ENCODE peak calls at places on chromosomes 13 and 19, in nine cellular contexts. One of them, this sample, is unnamed.

GRCh38 chr13:98207411-98207810 is 30.3 kb upstream of the RNF113B start:
- DNase-seq in pancreas: no peak
- DNase-seq in GM23338: no peak
- DNase-seq in dorsolateral prefrontal cortex: no peak
- DNase-seq in mammary epithelial cell: no peak
- DNase-seq in thoracic aorta: no peak
- DNase-seq in cardiac muscle cell: no peak
- DNase-seq in PC-9: no peak
- DNase-seq in body of pancreas: no peak
- DNase-seq in this sample: no peak

GRCh38 chr13:36282818-36283432 is 14.7 kb downstream of the CCDC169 start:
- DNase-seq in pancreas: no peak
- DNase-seq in GM23338: peak
- DNase-seq in dorsolateral prefrontal cortex: no peak
- DNase-seq in mammary epithelial cell: peak
- DNase-seq in thoracic aorta: no peak
- DNase-seq in cardiac muscle cell: peak
- DNase-seq in PC-9: no peak
- DNase-seq in body of pancreas: no peak
- DNase-seq in this sample: no peak

GRCh38 chr13:46347277-46347676 is 39.8 kb downstream of the RUBCNL start:
- DNase-seq in pancreas: no peak
- DNase-seq in GM23338: no peak
- DNase-seq in dorsolateral prefrontal cortex: no peak
- DNase-seq in mammary epithelial cell: no peak
- DNase-seq in thoracic aorta: no peak
- DNase-seq in cardiac muscle cell: no peak
- DNase-seq in PC-9: no peak
- DNase-seq in body of pancreas: no peak
- DNase-seq in this sample: no peak

GRCh38 chr13:51981355-51981754 is 29.9 kb downstream of the ATP7B start:
- DNase-seq in pancreas: no peak
- DNase-seq in GM23338: peak
- DNase-seq in dorsolateral prefrontal cortex: no peak
- DNase-seq in mammary epithelial cell: no peak
- DNase-seq in thoracic aorta: no peak
- DNase-seq in cardiac muscle cell: peak
- DNase-seq in PC-9: no peak
- DNase-seq in body of pancreas: no peak
- DNase-seq in this sample: no peak

GRCh38 chr19:17496337-17496997 is 15.0 kb upstream of the PGLS start:
- DNase-seq in pancreas: peak
- DNase-seq in GM23338: peak
- DNase-seq in dorsolateral prefrontal cortex: peak
- DNase-seq in mammary epithelial cell: peak
- DNase-seq in thoracic aorta: no peak
- DNase-seq in cardiac muscle cell: peak
- DNase-seq in PC-9: peak
- DNase-seq in body of pancreas: peak
- DNase-seq in this sample: no peak

GRCh38 chr13:114211446-114211845 is 23.3 kb upstream of the CDC16 start:
- DNase-seq in pancreas: no peak
- DNase-seq in GM23338: no peak
- DNase-seq in dorsolateral prefrontal cortex: no peak
- DNase-seq in mammary epithelial cell: no peak
- DNase-seq in thoracic aorta: no peak
- DNase-seq in cardiac muscle cell: no peak
- DNase-seq in PC-9: no peak
- DNase-seq in body of pancreas: no peak
- DNase-seq in this sample: no peak

GRCh38 chr13:28110414-28110813 is 10.0 kb upstream of the FLT3 start:
- DNase-seq in pancreas: no peak
- DNase-seq in GM23338: no peak
- DNase-seq in dorsolateral prefrontal cortex: no peak
- DNase-seq in mammary epithelial cell: no peak
- DNase-seq in thoracic aorta: no peak
- DNase-seq in cardiac muscle cell: no peak
- DNase-seq in PC-9: no peak
- DNase-seq in body of pancreas: no peak
- DNase-seq in this sample: no peak

GRCh38 chr13:35163674-35164073 is 221.6 kb downstream of the NBEA start:
- DNase-seq in pancreas: no peak
- DNase-seq in GM23338: no peak
- DNase-seq in dorsolateral prefrontal cortex: no peak
- DNase-seq in mammary epithelial cell: no peak
- DNase-seq in thoracic aorta: no peak
- DNase-seq in cardiac muscle cell: no peak
- DNase-seq in PC-9: no peak
- DNase-seq in body of pancreas: no peak
- DNase-seq in this sample: no peak

GRCh38 chr13:73259061-73259908 is 200.5 kb downstream of the KLF5 start:
- DNase-seq in pancreas: no peak
- DNase-seq in GM23338: no peak
- DNase-seq in dorsolateral prefrontal cortex: no peak
- DNase-seq in mammary epithelial cell: no peak
- DNase-seq in thoracic aorta: no peak
- DNase-seq in cardiac muscle cell: peak
- DNase-seq in PC-9: no peak
- DNase-seq in body of pancreas: no peak
- DNase-seq in this sample: no peak

GRCh38 chr19:976476-976875 is 7.7 kb upstream of the WDR18 start:
- DNase-seq in pancreas: peak
- DNase-seq in GM23338: no peak
- DNase-seq in dorsolateral prefrontal cortex: no peak
- DNase-seq in mammary epithelial cell: no peak
- DNase-seq in thoracic aorta: no peak
- DNase-seq in cardiac muscle cell: no peak
- DNase-seq in PC-9: no peak
- DNase-seq in body of pancreas: no peak
- DNase-seq in this sample: no peak

GRCh38 chr13:47835470-47836228 is 165.4 kb downstream of the SUCLA2 start:
- DNase-seq in pancreas: no peak
- DNase-seq in GM23338: no peak
- DNase-seq in dorsolateral prefrontal cortex: no peak
- DNase-seq in mammary epithelial cell: no peak
- DNase-seq in thoracic aorta: no peak
- DNase-seq in cardiac muscle cell: no peak
- DNase-seq in PC-9: no peak
- DNase-seq in body of pancreas: no peak
- DNase-seq in this sample: no peak
- H3K4me3 ChIP-seq in pancreas: no peak
- H3K4me3 ChIP-seq in GM23338: no peak
- H3K4me3 ChIP-seq in dorsolateral prefrontal cortex: no peak
- H3K4me3 ChIP-seq in mammary epithelial cell: no peak
- H3K4me3 ChIP-seq in thoracic aorta: no peak
- H3K4me3 ChIP-seq in cardiac muscle cell: no peak
- H3K4me3 ChIP-seq in PC-9: no peak
- H3K4me3 ChIP-seq in body of pancreas: no peak
- H3K4me3 ChIP-seq in this sample: no peak

GRCh38 chr19:3524075-3524842 is 14.7 kb upstream of the TEKTIP1 start:
- DNase-seq in pancreas: no peak
- DNase-seq in GM23338: no peak
- DNase-seq in dorsolateral prefrontal cortex: no peak
- DNase-seq in mammary epithelial cell: no peak
- DNase-seq in thoracic aorta: no peak
- DNase-seq in cardiac muscle cell: no peak
- DNase-seq in PC-9: no peak
- DNase-seq in body of pancreas: no peak
- DNase-seq in this sample: no peak

GRCh38 chr19:3523361-3524074 is 15.5 kb upstream of the TEKTIP1 start:
- DNase-seq in pancreas: no peak
- DNase-seq in GM23338: no peak
- DNase-seq in dorsolateral prefrontal cortex: no peak
- DNase-seq in mammary epithelial cell: no peak
- DNase-seq in thoracic aorta: no peak
- DNase-seq in cardiac muscle cell: no peak
- DNase-seq in PC-9: no peak
- DNase-seq in body of pancreas: no peak
- DNase-seq in this sample: no peak

GRCh38 chr19:3526507-3527244 is 12.3 kb upstream of the TEKTIP1 start:
- DNase-seq in pancreas: peak
- DNase-seq in GM23338: no peak
- DNase-seq in dorsolateral prefrontal cortex: no peak
- DNase-seq in mammary epithelial cell: no peak
- DNase-seq in thoracic aorta: no peak
- DNase-seq in cardiac muscle cell: no peak
- DNase-seq in PC-9: no peak
- DNase-seq in body of pancreas: no peak
- DNase-seq in this sample: no peak

GRCh38 chr19:3527250-3527910 is 11.6 kb upstream of the TEKTIP1 start:
- DNase-seq in pancreas: no peak
- DNase-seq in GM23338: no peak
- DNase-seq in dorsolateral prefrontal cortex: no peak
- DNase-seq in mammary epithelial cell: no peak
- DNase-seq in thoracic aorta: no peak
- DNase-seq in cardiac muscle cell: no peak
- DNase-seq in PC-9: no peak
- DNase-seq in body of pancreas: no peak
- DNase-seq in this sample: no peak

GRCh38 chr19:3525052-3525451 is 13.9 kb upstream of the TEKTIP1 start:
- DNase-seq in pancreas: peak
- DNase-seq in GM23338: no peak
- DNase-seq in dorsolateral prefrontal cortex: no peak
- DNase-seq in mammary epithelial cell: no peak
- DNase-seq in thoracic aorta: no peak
- DNase-seq in cardiac muscle cell: no peak
- DNase-seq in PC-9: no peak
- DNase-seq in body of pancreas: no peak
- DNase-seq in this sample: no peak
- TF ChIP-seq CTCF in pancreas: no peak
- TF ChIP-seq CTCF in GM23338: no peak
- TF ChIP-seq CTCF in dorsolateral prefrontal cortex: no peak
- TF ChIP-seq CTCF in mammary epithelial cell: no peak
- TF ChIP-seq CTCF in thoracic aorta: no peak
- TF ChIP-seq CTCF in cardiac muscle cell: no peak
- TF ChIP-seq CTCF in PC-9: no peak
- TF ChIP-seq CTCF in body of pancreas: no peak
- TF ChIP-seq CTCF in this sample: no peak

DNA sequence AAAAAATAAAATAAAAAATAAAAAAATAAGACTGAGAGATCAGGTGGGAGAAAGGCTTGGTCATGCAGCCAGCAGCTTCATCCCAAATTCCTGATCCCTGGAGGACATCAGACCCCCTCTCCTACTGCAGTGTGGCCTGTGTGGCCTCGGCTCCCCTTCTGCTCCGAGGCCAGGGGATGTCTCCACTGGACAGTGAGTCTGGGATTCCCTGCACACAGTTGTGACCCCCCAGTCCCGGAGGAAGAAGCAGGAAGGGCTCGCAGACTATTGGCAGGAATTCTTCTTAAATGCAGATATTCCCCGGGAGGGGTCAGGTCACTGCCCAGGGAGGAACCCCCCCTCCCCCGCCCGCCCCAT is 41.9 kb downstream of the ZNF627 start:
- DNase-seq in pancreas: no peak
- DNase-seq in GM23338: no peak
- DNase-seq in dorsolateral prefrontal cortex: no peak
- DNase-seq in mammary epithelial cell: no peak
- DNase-seq in thoracic aorta: no peak
- DNase-seq in cardiac muscle cell: no peak
- DNase-seq in PC-9: no peak
- DNase-seq in body of pancreas: no peak
- DNase-seq in this sample: no peak
- H3K4me3 ChIP-seq in pancreas: peak
- H3K4me3 ChIP-seq in GM23338: peak
- H3K4me3 ChIP-seq in dorsolateral prefrontal cortex: peak
- H3K4me3 ChIP-seq in mammary epithelial cell: no peak
- H3K4me3 ChIP-seq in thoracic aorta: peak
- H3K4me3 ChIP-seq in cardiac muscle cell: peak
- H3K4me3 ChIP-seq in PC-9: peak
- H3K4me3 ChIP-seq in body of pancreas: peak
- H3K4me3 ChIP-seq in this sample: peak

GRCh38 chr19:19215792-19216191 is 4.0 kb downstream of the NCAN start:
- DNase-seq in pancreas: no peak
- DNase-seq in GM23338: no peak
- DNase-seq in dorsolateral prefrontal cortex: no peak
- DNase-seq in mammary epithelial cell: no peak
- DNase-seq in thoracic aorta: no peak
- DNase-seq in cardiac muscle cell: no peak
- DNase-seq in PC-9: no peak
- DNase-seq in body of pancreas: no peak
- DNase-seq in this sample: no peak

GRCh38 chr19:19214892-19215291 is 3.1 kb downstream of the NCAN start:
- DNase-seq in pancreas: peak
- DNase-seq in GM23338: peak
- DNase-seq in dorsolateral prefrontal cortex: no peak
- DNase-seq in mammary epithelial cell: no peak
- DNase-seq in thoracic aorta: no peak
- DNase-seq in cardiac muscle cell: peak
- DNase-seq in PC-9: peak
- DNase-seq in body of pancreas: peak
- DNase-seq in this sample: no peak

GRCh38 chr19:19218911-19219310 is 7.2 kb downstream of the NCAN start:
- DNase-seq in pancreas: no peak
- DNase-seq in GM23338: no peak
- DNase-seq in dorsolateral prefrontal cortex: no peak
- DNase-seq in mammary epithelial cell: no peak
- DNase-seq in thoracic aorta: no peak
- DNase-seq in cardiac muscle cell: no peak
- DNase-seq in PC-9: no peak
- DNase-seq in body of pancreas: no peak
- DNase-seq in this sample: no peak

GRCh38 chr19:19213822-19214558 is 2.2 kb downstream of the NCAN start:
- DNase-seq in pancreas: no peak
- DNase-seq in GM23338: peak
- DNase-seq in dorsolateral prefrontal cortex: no peak
- DNase-seq in mammary epithelial cell: no peak
- DNase-seq in thoracic aorta: no peak
- DNase-seq in cardiac muscle cell: no peak
- DNase-seq in PC-9: no peak
- DNase-seq in body of pancreas: no peak
- DNase-seq in this sample: no peak

DNA sequence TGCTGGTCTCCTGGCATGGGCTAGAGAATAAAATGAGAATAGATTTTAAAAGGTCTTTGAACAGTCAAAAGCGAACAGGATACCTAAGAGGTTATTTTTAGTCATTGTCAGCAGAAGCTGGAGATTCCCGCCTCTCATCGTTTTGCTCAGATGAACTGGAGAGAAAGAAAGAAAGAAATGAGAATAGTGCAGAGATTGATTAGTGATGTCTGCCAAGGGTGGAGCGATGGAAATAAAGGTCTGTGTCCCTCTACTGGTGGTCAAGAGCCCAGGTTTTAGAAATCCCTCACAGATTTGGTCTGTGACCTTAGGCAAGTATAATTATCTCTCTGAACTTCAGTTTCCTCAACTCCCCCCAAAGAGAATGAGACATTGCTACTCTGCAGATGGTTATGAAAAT is 5.4 kb downstream of the NCAN start:
- DNase-seq in pancreas: no peak
- DNase-seq in GM23338: peak
- DNase-seq in dorsolateral prefrontal cortex: no peak
- DNase-seq in mammary epithelial cell: peak
- DNase-seq in thoracic aorta: no peak
- DNase-seq in cardiac muscle cell: no peak
- DNase-seq in PC-9: peak
- DNase-seq in body of pancreas: no peak
- DNase-seq in this sample: no peak
- TF ChIP-seq CTCF in pancreas: no peak
- TF ChIP-seq CTCF in GM23338: peak
- TF ChIP-seq CTCF in dorsolateral prefrontal cortex: no peak
- TF ChIP-seq CTCF in mammary epithelial cell: no peak
- TF ChIP-seq CTCF in thoracic aorta: no peak
- TF ChIP-seq CTCF in cardiac muscle cell: no peak
- TF ChIP-seq CTCF in PC-9: peak
- TF ChIP-seq CTCF in body of pancreas: no peak
- TF ChIP-seq CTCF in this sample: no peak